ENCODE peak calls at places on chromosome 22, in seven cellular contexts. One of them, this sample, is unnamed.

GRCh38 chr22:23376256-23376655 is 195.9 kb downstream of the BCR start:
- DNase-seq in stimulated activated naive CD8-positive, alpha-beta T cell treated with anti-CD3 and anti-CD28 coated beads, Interleukin-15, Interleukin-2, amounts not matched to agents 100 U/mL and 50 U/mL, for 24 hours: peak
- DNase-seq in prostate gland: no peak
- DNase-seq in hippocampal formation: no peak
- DNase-seq in glutamatergic neuron: no peak
- DNase-seq in NCI-H1417: no peak
- DNase-seq in neuronal stem cell: no peak
- DNase-seq in this sample: no peak

GRCh38 chr22:37459211-37459610 is 27.0 kb downstream of the MFNG start:
- DNase-seq in stimulated activated naive CD8-positive, alpha-beta T cell treated with anti-CD3 and anti-CD28 coated beads, Interleukin-15, Interleukin-2, amounts not matched to agents 100 U/mL and 50 U/mL, for 24 hours: no peak
- DNase-seq in prostate gland: no peak
- DNase-seq in hippocampal formation: no peak
- DNase-seq in glutamatergic neuron: no peak
- DNase-seq in NCI-H1417: no peak
- DNase-seq in neuronal stem cell: no peak
- DNase-seq in this sample: no peak

GRCh38 chr22:42296381-42296853 is 26.0 kb upstream of the TCF20 start:
- DNase-seq in stimulated activated naive CD8-positive, alpha-beta T cell treated with anti-CD3 and anti-CD28 coated beads, Interleukin-15, Interleukin-2, amounts not matched to agents 100 U/mL and 50 U/mL, for 24 hours: no peak
- DNase-seq in prostate gland: no peak
- DNase-seq in hippocampal formation: peak
- DNase-seq in glutamatergic neuron: no peak
- DNase-seq in NCI-H1417: peak
- DNase-seq in neuronal stem cell: no peak
- DNase-seq in this sample: peak

GRCh38 chr22:35064664-35065063 is 1.3 kb upstream of the ISX start:
- DNase-seq in stimulated activated naive CD8-positive, alpha-beta T cell treated with anti-CD3 and anti-CD28 coated beads, Interleukin-15, Interleukin-2, amounts not matched to agents 100 U/mL and 50 U/mL, for 24 hours: no peak
- DNase-seq in prostate gland: no peak
- DNase-seq in hippocampal formation: no peak
- DNase-seq in glutamatergic neuron: no peak
- DNase-seq in NCI-H1417: no peak
- DNase-seq in neuronal stem cell: no peak
- DNase-seq in this sample: no peak

GRCh38 chr22:22896601-22897000 is 9.0 kb downstream of the IGLL5 start:
- DNase-seq in stimulated activated naive CD8-positive, alpha-beta T cell treated with anti-CD3 and anti-CD28 coated beads, Interleukin-15, Interleukin-2, amounts not matched to agents 100 U/mL and 50 U/mL, for 24 hours: no peak
- DNase-seq in prostate gland: no peak
- DNase-seq in hippocampal formation: no peak
- DNase-seq in glutamatergic neuron: no peak
- DNase-seq in NCI-H1417: no peak
- DNase-seq in neuronal stem cell: no peak
- DNase-seq in this sample: no peak

GRCh38 chr22:20524004-20524481 is 16.6 kb downstream of the MED15 start:
- DNase-seq in stimulated activated naive CD8-positive, alpha-beta T cell treated with anti-CD3 and anti-CD28 coated beads, Interleukin-15, Interleukin-2, amounts not matched to agents 100 U/mL and 50 U/mL, for 24 hours: peak
- DNase-seq in prostate gland: no peak
- DNase-seq in hippocampal formation: no peak
- DNase-seq in glutamatergic neuron: no peak
- DNase-seq in NCI-H1417: peak
- DNase-seq in neuronal stem cell: no peak
- DNase-seq in this sample: no peak

GRCh38 chr22:48750282-48750681 is 1077.4 kb downstream of the BRD1 start:
- DNase-seq in stimulated activated naive CD8-positive, alpha-beta T cell treated with anti-CD3 and anti-CD28 coated beads, Interleukin-15, Interleukin-2, amounts not matched to agents 100 U/mL and 50 U/mL, for 24 hours: no peak
- DNase-seq in prostate gland: no peak
- DNase-seq in hippocampal formation: no peak
- DNase-seq in glutamatergic neuron: no peak
- DNase-seq in NCI-H1417: no peak
- DNase-seq in neuronal stem cell: no peak
- DNase-seq in this sample: no peak

GRCh38 chr22:30197389-30197788 is 49.2 kb downstream of the LIF start:
- DNase-seq in stimulated activated naive CD8-positive, alpha-beta T cell treated with anti-CD3 and anti-CD28 coated beads, Interleukin-15, Interleukin-2, amounts not matched to agents 100 U/mL and 50 U/mL, for 24 hours: no peak
- DNase-seq in prostate gland: no peak
- DNase-seq in hippocampal formation: no peak
- DNase-seq in glutamatergic neuron: no peak
- DNase-seq in NCI-H1417: no peak
- DNase-seq in neuronal stem cell: no peak
- DNase-seq in this sample: no peak

GRCh38 chr22:31944700-31945477 is 554 bp downstream of the YWHAH start:
- DNase-seq in stimulated activated naive CD8-positive, alpha-beta T cell treated with anti-CD3 and anti-CD28 coated beads, Interleukin-15, Interleukin-2, amounts not matched to agents 100 U/mL and 50 U/mL, for 24 hours: peak
- DNase-seq in prostate gland: peak
- DNase-seq in hippocampal formation: no peak
- DNase-seq in glutamatergic neuron: peak
- DNase-seq in NCI-H1417: peak
- DNase-seq in neuronal stem cell: peak
- DNase-seq in this sample: no peak

GRCh38 chr22:44326549-44326881 is 13.8 kb upstream of the SHISAL1 start:
- DNase-seq in stimulated activated naive CD8-positive, alpha-beta T cell treated with anti-CD3 and anti-CD28 coated beads, Interleukin-15, Interleukin-2, amounts not matched to agents 100 U/mL and 50 U/mL, for 24 hours: no peak
- DNase-seq in prostate gland: no peak
- DNase-seq in hippocampal formation: no peak
- DNase-seq in glutamatergic neuron: no peak
- DNase-seq in NCI-H1417: no peak
- DNase-seq in neuronal stem cell: no peak
- DNase-seq in this sample: no peak